ENCODE peak calls at places on chromosomes 7 and 10, in six cellular contexts. One of them, this sample, is unnamed.

GRCh38 chr10:459743-460142 is 229.7 kb downstream of the DIP2C start:
- DNase-seq in left ventricle myocardium superior: no peak
- DNase-seq in NCI-H1092 treated with DMSO at 0.1 percent for 48 hours: no peak
- DNase-seq in RWPE1: no peak
- DNase-seq in activated T-cell treated with anti-CD3 and anti-CD28 coated beads for 1 hour: no peak
- DNase-seq in fibroblast of the aortic adventitia: no peak
- DNase-seq in this sample: no peak

GRCh38 chr10:119305860-119306513 is 98.6 kb downstream of the GRK5 start:
- DNase-seq in fibroblast of the aortic adventitia: peak; percentile 97
- DNase-seq in NCI-H1092 treated with DMSO at 0.1 percent for 48 hours: no peak
- DNase-seq in left ventricle myocardium superior: no peak
- DNase-seq in activated T-cell treated with anti-CD3 and anti-CD28 coated beads for 1 hour: peak; percentile 72
- DNase-seq in RWPE1: peak; percentile 87
- DNase-seq in this sample: peak; percentile 95

GRCh38 chr10:14583252-14583651 is 191.4 kb downstream of the FAM107B start:
- DNase-seq in activated T-cell treated with anti-CD3 and anti-CD28 coated beads for 1 hour: peak; percentile 60
- DNase-seq in fibroblast of the aortic adventitia: no peak
- DNase-seq in NCI-H1092 treated with DMSO at 0.1 percent for 48 hours: no peak
- DNase-seq in left ventricle myocardium superior: no peak
- DNase-seq in RWPE1: no peak
- DNase-seq in this sample: no peak

GRCh38 chr7:54858008-54858692 is 99.1 kb upstream of the SEC61G start:
- DNase-seq in fibroblast of the aortic adventitia: no peak
- DNase-seq in left ventricle myocardium superior: no peak
- DNase-seq in activated T-cell treated with anti-CD3 and anti-CD28 coated beads for 1 hour: no peak
- DNase-seq in RWPE1: peak; percentile 77
- DNase-seq in NCI-H1092 treated with DMSO at 0.1 percent for 48 hours: no peak
- DNase-seq in this sample: no peak

GRCh38 chr7:41977165-41977651 is 259.8 kb downstream of the GLI3 start:
- DNase-seq in left ventricle myocardium superior: no peak
- DNase-seq in activated T-cell treated with anti-CD3 and anti-CD28 coated beads for 1 hour: no peak
- DNase-seq in fibroblast of the aortic adventitia: peak; percentile 82
- DNase-seq in NCI-H1092 treated with DMSO at 0.1 percent for 48 hours: peak; percentile 6
- DNase-seq in RWPE1: peak; percentile 59
- DNase-seq in this sample: peak; percentile 86

GRCh38 chr7:2516194-2516555 is 3.4 kb upstream of the LFNG start:
- DNase-seq in fibroblast of the aortic adventitia: no peak
- DNase-seq in RWPE1: no peak
- DNase-seq in left ventricle myocardium superior: no peak
- DNase-seq in NCI-H1092 treated with DMSO at 0.1 percent for 48 hours: no peak
- DNase-seq in activated T-cell treated with anti-CD3 and anti-CD28 coated beads for 1 hour: no peak
- DNase-seq in this sample: peak; percentile 30

GRCh38 chr7:116512524-116513188 is 12.2 kb upstream of the CAV1 start:
- DNase-seq in fibroblast of the aortic adventitia: peak; percentile 51
- DNase-seq in activated T-cell treated with anti-CD3 and anti-CD28 coated beads for 1 hour: no peak
- DNase-seq in RWPE1: no peak
- DNase-seq in left ventricle myocardium superior: no peak
- DNase-seq in NCI-H1092 treated with DMSO at 0.1 percent for 48 hours: no peak
- DNase-seq in this sample: peak; percentile 72

GRCh38 chr7:35512716-35513115 is 182.2 kb downstream of the HERPUD2 start:
- DNase-seq in NCI-H1092 treated with DMSO at 0.1 percent for 48 hours: no peak
- DNase-seq in activated T-cell treated with anti-CD3 and anti-CD28 coated beads for 1 hour: no peak
- DNase-seq in RWPE1: no peak
- DNase-seq in fibroblast of the aortic adventitia: no peak
- DNase-seq in left ventricle myocardium superior: peak; percentile 35
- DNase-seq in this sample: no peak

GRCh38 chr10:86971146-86971991 is 3.1 kb downstream of the ADIRF start:
- DNase-seq in RWPE1: peak; percentile 94
- DNase-seq in activated T-cell treated with anti-CD3 and anti-CD28 coated beads for 1 hour: peak; percentile 88
- DNase-seq in NCI-H1092 treated with DMSO at 0.1 percent for 48 hours: no peak
- DNase-seq in left ventricle myocardium superior: peak; percentile 93
- DNase-seq in fibroblast of the aortic adventitia: peak; percentile 85
- DNase-seq in this sample: peak; percentile 75

GRCh38 chr7:490461-491291 is 29.0 kb downstream of the PDGFA start:
- DNase-seq in activated T-cell treated with anti-CD3 and anti-CD28 coated beads for 1 hour: no peak
- DNase-seq in left ventricle myocardium superior: no peak
- DNase-seq in RWPE1: no peak
- DNase-seq in NCI-H1092 treated with DMSO at 0.1 percent for 48 hours: no peak
- DNase-seq in fibroblast of the aortic adventitia: no peak
- DNase-seq in this sample: no peak

This sample was measured in choroid plexus epithelial cell.